ENCODE peak calls at places on chromosomes 5 and 9, in seven cellular contexts. D is nephron progenitor cell, M is neural progenitor cell, F is left lung, K is PC-3, X is colonic mucosa, W is lung. C is an unnamed sample.

GRCh38 chr9:84819446-84819845 is 149.9 kb downstream of the NTRK2 start:
- DNase-seq in X (no peak), K (no peak), F (no peak), D (peak; percentile 45), M (peak; percentile 72), W (no peak), C (peak; percentile 65)

GRCh38 chr5:132961887-132962286 is 1.5 kb downstream of the AFF4 start:
- DNase-seq in X (peak; percentile 24), W (no peak), K (peak; percentile 48), D (no peak), M (no peak), F (no peak), C (no peak)

GRCh38 chr9:34710023-34710422 is at the start of gene CCL21:
- DNase-seq in K (no peak), D (no peak), F (no peak), X (no peak), W (no peak), M (no peak), C (no peak)

GRCh38 chr5:42715791-42716190 is 40.8 kb upstream of the CCDC152 start:
- DNase-seq in K (peak; percentile 42), M (no peak), X (no peak), F (no peak), W (no peak), D (peak; percentile 18), C (no peak)

GRCh38 chr5:39714036-39714698 is 289.4 kb upstream of the DAB2 start:
- DNase-seq in K (peak; percentile 96), M (peak; percentile 52), X (peak; percentile 70), F (no peak), W (no peak), D (peak; percentile 29), C (no peak)

GRCh38 chr5:158178535-158178934 is 319.6 kb upstream of the CLINT1 start:
- DNase-seq in D (no peak), X (no peak), M (peak; percentile 11), F (no peak), K (no peak), W (no peak), C (no peak)

GRCh38 chr9:111613436-111614040 is 14.1 kb upstream of the PTGR1 start:
- DNase-seq in F (no peak), K (no peak), M (no peak), X (peak; percentile 36), W (no peak), D (no peak), C (no peak)

GRCh38 chr5:147092044-147092443 is 142.8 kb upstream of the STK32A start:
- DNase-seq in W (no peak), K (no peak), F (no peak), M (no peak), X (no peak), D (no peak), C (no peak)

GRCh38 chr5:65830856-65831255 is 95.5 kb upstream of the ERBIN start:
- DNase-seq in F (no peak), X (no peak), D (no peak), W (no peak), M (peak; percentile 56), K (no peak), C (no peak)

DNA sequence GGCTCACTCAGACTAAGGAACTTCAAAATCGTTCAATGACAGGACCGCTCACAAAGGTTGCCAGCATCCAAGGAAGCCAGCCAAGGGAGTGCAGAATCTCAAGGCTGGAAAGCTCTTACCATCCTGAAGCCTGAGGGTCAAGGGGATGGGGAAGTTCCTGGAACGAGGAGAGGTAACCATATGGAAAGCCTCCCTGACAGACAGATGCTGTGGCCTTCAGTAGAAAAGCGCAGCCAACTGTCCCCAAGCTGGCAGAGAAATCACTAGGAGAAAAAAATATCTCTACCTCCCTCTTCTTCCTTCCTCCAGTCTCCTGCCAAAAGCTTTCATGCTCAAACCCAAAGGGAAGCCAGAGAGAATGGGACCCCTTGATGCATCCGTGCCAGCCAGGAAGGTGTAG is 90.5 kb upstream of the RANBP3L start:
- DNase-seq in D (no peak), F (no peak), W (no peak), X (no peak), K (no peak), M (no peak), C (no peak)
- TF ChIP-seq CTCF in D (no peak), F (no peak), W (no peak), X (no peak), K (no peak), M (no peak), C (no peak)

GRCh38 chr9:16718952-16719351 is 151.5 kb downstream of the BNC2 start:
- DNase-seq in X (no peak), F (no peak), W (no peak), K (no peak), D (no peak), M (no peak), C (no peak)
- TF ChIP-seq CTCF in X (no peak), F (no peak), W (no peak), K (no peak), D (no peak), M (no peak), C (no peak)

DNA sequence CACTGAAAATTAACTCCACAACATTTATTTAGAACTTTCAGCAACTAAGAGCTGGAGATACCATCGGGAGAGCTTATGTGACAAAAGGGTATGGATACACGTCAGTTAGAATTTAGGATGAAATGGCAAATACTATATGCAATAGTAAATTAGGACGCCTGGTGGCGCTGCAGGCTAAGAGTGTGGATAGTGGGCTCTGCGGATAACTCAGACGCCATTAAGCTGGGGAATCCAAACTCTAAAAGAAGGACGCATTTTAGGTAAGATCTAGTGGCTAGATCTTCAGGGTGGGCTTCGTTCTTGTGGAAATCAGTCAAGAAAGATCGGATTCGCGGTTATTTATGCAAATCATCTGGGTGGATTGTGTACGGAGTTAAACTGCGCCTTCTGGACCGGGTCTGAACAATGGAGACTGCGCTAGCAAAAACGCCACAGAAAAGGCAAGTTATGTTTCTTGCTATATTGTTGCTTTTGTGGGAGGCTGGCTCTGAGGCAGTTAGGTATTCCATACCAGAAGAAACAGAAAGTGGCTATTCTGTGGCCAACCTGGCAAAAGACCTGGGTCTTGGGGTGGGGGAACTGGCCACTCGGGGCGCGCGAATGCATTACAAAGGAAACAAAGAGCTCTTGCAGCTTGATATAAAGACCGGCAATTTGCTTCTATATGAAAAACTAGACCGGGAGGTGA is at the start of gene PCDHB5:
- DNase-seq in D (peak; percentile 14), M (peak; percentile 54), K (no peak), F (no peak), W (no peak), X (no peak), C (no peak)
- TF ChIP-seq CTCF in D (no peak), M (peak; percentile 53), K (peak; percentile 25), F (peak; percentile 22), W (no peak), X (no peak), C (peak; percentile 40)

GRCh38 chr9:6845881-6846280 is 88.1 kb downstream of the KDM4C start:
- DNase-seq in K (no peak), M (peak; percentile 61), W (no peak), F (no peak), D (peak; percentile 25), X (no peak), C (no peak)
- TF ChIP-seq CTCF in K (peak; percentile 27), M (peak; percentile 64), W (no peak), F (no peak), D (peak; percentile 55), X (no peak), C (peak; percentile 34)

GRCh38 chr5:143213851-143214363 is 189.6 kb downstream of the NR3C1 start:
- DNase-seq in W (no peak), F (no peak), K (no peak), D (no peak), X (no peak), M (no peak), C (no peak)
- TF ChIP-seq CTCF in W (no peak), F (no peak), K (no peak), D (no peak), X (no peak), M (no peak), C (peak; percentile 36)

C was measured in osteocyte.